ENCODE peak calls at places on chromosomes 16 and 17, in eight cellular contexts. One of them, this sample, is unnamed.

GRCh38 chr17:44940321-44940720 is 7.3 kb downstream of the KIF18B start:
- DNase-seq in germinal center: no peak
- DNase-seq in Ammon's horn: no peak
- DNase-seq in stimulated activated CD4-positive, alpha-beta T cell treated with anti-CD3 and anti-CD28 coated beads, Interleukin-1b, Interleukin-23, amount 100 ng/mL, for 1 hour: no peak
- DNase-seq in caudate nucleus: no peak
- DNase-seq in activated CD4-positive, alpha-beta T cell treated with anti-CD3 and anti-CD28 coated beads for 1 hour: no peak
- DNase-seq in fibroblast of mammary gland: peak; percentile 26
- DNase-seq in CD4-positive, alpha-beta T cell: no peak
- DNase-seq in this sample: peak; percentile 68

GRCh38 chr17:61713035-61713434 is 122.0 kb upstream of the NACA2 start:
- DNase-seq in CD4-positive, alpha-beta T cell: no peak
- DNase-seq in caudate nucleus: no peak
- DNase-seq in stimulated activated CD4-positive, alpha-beta T cell treated with anti-CD3 and anti-CD28 coated beads, Interleukin-1b, Interleukin-23, amount 100 ng/mL, for 1 hour: no peak
- DNase-seq in activated CD4-positive, alpha-beta T cell treated with anti-CD3 and anti-CD28 coated beads for 1 hour: no peak
- DNase-seq in germinal center: no peak
- DNase-seq in Ammon's horn: no peak
- DNase-seq in fibroblast of mammary gland: no peak
- DNase-seq in this sample: no peak

GRCh38 chr16:11604783-11605563 is 18.3 kb upstream of the LITAF start:
- DNase-seq in CD4-positive, alpha-beta T cell: no peak
- DNase-seq in activated CD4-positive, alpha-beta T cell treated with anti-CD3 and anti-CD28 coated beads for 1 hour: no peak
- DNase-seq in fibroblast of mammary gland: peak; percentile 71
- DNase-seq in Ammon's horn: no peak
- DNase-seq in caudate nucleus: no peak
- DNase-seq in stimulated activated CD4-positive, alpha-beta T cell treated with anti-CD3 and anti-CD28 coated beads, Interleukin-1b, Interleukin-23, amount 100 ng/mL, for 1 hour: no peak
- DNase-seq in germinal center: no peak
- DNase-seq in this sample: peak; percentile 26

GRCh38 chr16:51569204-51569911 is 418.3 kb upstream of the SALL1 start:
- DNase-seq in germinal center: no peak
- DNase-seq in caudate nucleus: no peak
- DNase-seq in fibroblast of mammary gland: peak; percentile 40
- DNase-seq in activated CD4-positive, alpha-beta T cell treated with anti-CD3 and anti-CD28 coated beads for 1 hour: no peak
- DNase-seq in CD4-positive, alpha-beta T cell: no peak
- DNase-seq in Ammon's horn: peak; percentile 57
- DNase-seq in stimulated activated CD4-positive, alpha-beta T cell treated with anti-CD3 and anti-CD28 coated beads, Interleukin-1b, Interleukin-23, amount 100 ng/mL, for 1 hour: no peak
- DNase-seq in this sample: no peak

GRCh38 chr16:68290455-68290854 is 20.3 kb downstream of the SLC7A6OS start:
- DNase-seq in CD4-positive, alpha-beta T cell: no peak
- DNase-seq in caudate nucleus: no peak
- DNase-seq in Ammon's horn: no peak
- DNase-seq in activated CD4-positive, alpha-beta T cell treated with anti-CD3 and anti-CD28 coated beads for 1 hour: no peak
- DNase-seq in fibroblast of mammary gland: no peak
- DNase-seq in stimulated activated CD4-positive, alpha-beta T cell treated with anti-CD3 and anti-CD28 coated beads, Interleukin-1b, Interleukin-23, amount 100 ng/mL, for 1 hour: no peak
- DNase-seq in germinal center: no peak
- DNase-seq in this sample: no peak

GRCh38 chr16:17977260-17977659 is 359.3 kb downstream of the NPIPA8 start:
- DNase-seq in germinal center: no peak
- DNase-seq in activated CD4-positive, alpha-beta T cell treated with anti-CD3 and anti-CD28 coated beads for 1 hour: no peak
- DNase-seq in CD4-positive, alpha-beta T cell: no peak
- DNase-seq in fibroblast of mammary gland: no peak
- DNase-seq in caudate nucleus: no peak
- DNase-seq in Ammon's horn: no peak
- DNase-seq in stimulated activated CD4-positive, alpha-beta T cell treated with anti-CD3 and anti-CD28 coated beads, Interleukin-1b, Interleukin-23, amount 100 ng/mL, for 1 hour: no peak
- DNase-seq in this sample: no peak

GRCh38 chr16:83856846-83857245 is 42.1 kb upstream of the MLYCD start:
- DNase-seq in Ammon's horn: no peak
- DNase-seq in stimulated activated CD4-positive, alpha-beta T cell treated with anti-CD3 and anti-CD28 coated beads, Interleukin-1b, Interleukin-23, amount 100 ng/mL, for 1 hour: no peak
- DNase-seq in germinal center: no peak
- DNase-seq in activated CD4-positive, alpha-beta T cell treated with anti-CD3 and anti-CD28 coated beads for 1 hour: no peak
- DNase-seq in fibroblast of mammary gland: no peak
- DNase-seq in caudate nucleus: no peak
- DNase-seq in CD4-positive, alpha-beta T cell: no peak
- DNase-seq in this sample: no peak

GRCh38 chr17:41873559-41874292 is 8.5 kb upstream of the KLHL11 start:
- DNase-seq in germinal center: no peak
- DNase-seq in CD4-positive, alpha-beta T cell: no peak
- DNase-seq in caudate nucleus: no peak
- DNase-seq in Ammon's horn: no peak
- DNase-seq in stimulated activated CD4-positive, alpha-beta T cell treated with anti-CD3 and anti-CD28 coated beads, Interleukin-1b, Interleukin-23, amount 100 ng/mL, for 1 hour: no peak
- DNase-seq in fibroblast of mammary gland: no peak
- DNase-seq in activated CD4-positive, alpha-beta T cell treated with anti-CD3 and anti-CD28 coated beads for 1 hour: no peak
- DNase-seq in this sample: no peak